ENCODE peak calls at places on chromosomes 6 and 20, in five cellular contexts. F is T-helper 9 cell; V is mammary epithelial cell; C is skeletal muscle cell; G is activated T-helper 1 cell treated with anti-CD3 and anti-CD28 coated beads, Interleukin-12 subunit alpha, Interleukin-12 subunit beta, Interleukin-2, Interleukin-4 antibody, amounts not matched to agents 30 ng/mL and 10 ng/mL and 1 ng/mL, durations not matched to agents 14 hours and 24 hours and 36 hours. B is an unnamed sample.

GRCh38 chr20:57450419-57450818 is 59.2 kb downstream of the RBM38 start:
- DNase-seq in F (no peak), V (no peak), C (no peak), G (no peak), B (no peak)

GRCh38 chr6:165721349-165721748 is 58.3 kb upstream of the PDE10A start:
- DNase-seq in F (no peak), V (no peak), C (no peak), G (no peak), B (no peak)

GRCh38 chr20:57934007-57934805 is 224.4 kb upstream of the PMEPA1 start:
- DNase-seq in F (no peak), V (no peak), C (no peak), G (no peak), B (no peak)

GRCh38 chr20:62938105-62938888 is at the start of gene GID8:
- DNase-seq in F (peak; percentile 44), V (peak; percentile 48), C (no peak), G (no peak), B (no peak)

GRCh38 chr6:92790381-92790780 is 629.0 kb downstream of the EPHA7 start:
- DNase-seq in F (no peak), V (no peak), C (no peak), G (no peak), B (no peak)

GRCh38 chr6:37514377-37514776 is 14.7 kb upstream of the CCDC167 start:
- DNase-seq in F (no peak), V (peak; percentile 75), C (peak; percentile 22), G (no peak), B (peak; percentile 52)

GRCh38 chr6:219641-220198 is 72.6 kb upstream of the DUSP22 start:
- DNase-seq in F (no peak), V (no peak), C (peak; percentile 36), G (no peak), B (no peak)

GRCh38 chr6:157087974-157088373 is 235.3 kb downstream of the TMEM242 start:
- DNase-seq in F (no peak), V (no peak), C (no peak), G (no peak), B (no peak)

B was measured in activated CD4-positive, alpha-beta memory T cell treated with anti-CD3 and anti-CD28 coated beads, Interleukin-2, amount 10 ng/mL, durations not matched to agents 7 days and 5 days.